ENCODE peak calls at places on chromosomes 7 and 10, in four cellular contexts. Z, U, M and R are unnamed samples.

GRCh38 chr7:106178593-106179134 is 66.6 kb upstream of the SYPL1 start:
- DNase-seq in M (no peak), U (peak), Z (no peak), R (no peak)

GRCh38 chr7:142519077-142519789 is 230.0 kb upstream of the PRSS1 start:
- DNase-seq in M (no peak), Z (no peak), U (no peak), R (no peak)

GRCh38 chr7:18694911-18695310 is 199.4 kb downstream of the HDAC9 start:
- DNase-seq in Z (no peak), U (no peak), M (no peak), R (no peak)

GRCh38 chr10:119447421-119447820 is 95.1 kb downstream of the RGS10 start:
- DNase-seq in Z (no peak), M (no peak), U (no peak), R (no peak)

GRCh38 chr7:28744951-28745350 is 213.2 kb downstream of the TRIL start:
- DNase-seq in U (no peak), Z (no peak), M (no peak), R (no peak)

GRCh38 chr7:105011771-105012502 is 2.1 kb upstream of the KMT2E start:
- DNase-seq in U (no peak), M (no peak), Z (no peak), R (no peak)

GRCh38 chr7:132065193-132065972 is 509.0 kb upstream of the PODXL start:
- DNase-seq in U (no peak), M (no peak), Z (no peak), R (no peak)

GRCh38 chr10:69318997-69319727 is 40.9 kb downstream of the HK1 start:
- DNase-seq in Z (no peak), M (peak), U (no peak), R (no peak)

GRCh38 chr7:32163141-32163806 is 93.1 kb upstream of the PDE1C start:
- DNase-seq in U (no peak), Z (no peak), M (peak), R (no peak)

GRCh38 chr10:22325948-22326702 is 5.2 kb downstream of the BMI1 start:
- DNase-seq in M (no peak), Z (no peak), U (no peak), R (no peak)

GRCh38 chr7:49773082-49773938 is at the start of gene VWC2:
- DNase-seq in U (no peak), Z (no peak), M (no peak), R (no peak)

GRCh38 chr7:2802082-2802481 is 42.0 kb downstream of the GNA12 start:
- DNase-seq in Z (no peak), M (no peak), U (no peak), R (no peak)

GRCh38 chr7:45578467-45578866 is 4.3 kb downstream of the ADCY1 start:
- DNase-seq in M (no peak), Z (no peak), U (no peak), R (no peak)

GRCh38 chr7:100674441-100675407 is 1.2 kb downstream of the GNB2 start:
- DNase-seq in Z (no peak), M (no peak), U (no peak), R (no peak)

GRCh38 chr7:132906193-132906829 is 175.6 kb downstream of the CHCHD3 start:
- DNase-seq in U (no peak), M (no peak), Z (no peak), R (no peak)

GRCh38 chr7:159071260-159071659 is 73.4 kb downstream of the VIPR2 start:
- DNase-seq in M (no peak), Z (no peak), U (no peak), R (no peak)

GRCh38 chr7:77820967-77821366 is 22.4 kb downstream of the PHTF2 start:
- DNase-seq in U (no peak), Z (no peak), M (no peak), R (no peak)

GRCh38 chr7:131244259-131244852 is 83.3 kb upstream of the MKLN1 start:
- DNase-seq in Z (no peak), M (peak), U (peak), R (no peak)

GRCh38 chr10:76942556-76943416 is 694.8 kb downstream of the KCNMA1 start:
- DNase-seq in Z (no peak), M (no peak), U (no peak), R (no peak)

GRCh38 chr10:89309646-89310045 is 7.8 kb downstream of the IFIT2 start:
- DNase-seq in M (no peak), Z (no peak), U (no peak), R (no peak)

GRCh38 chr7:101813414-101814019 is 3.9 kb upstream of the CUX1 start:
- DNase-seq in U (no peak), Z (no peak), M (no peak), R (no peak)

GRCh38 chr7:34133983-34134782 is 228.8 kb downstream of the BMPER start:
- DNase-seq in Z (peak), U (peak), M (peak), R (no peak)

GRCh38 chr10:49749144-49749543 is 13.0 kb downstream of the OGDHL start:
- DNase-seq in U (no peak), M (no peak), Z (no peak), R (no peak)

GRCh38 chr10:53387546-53387945 is 615.0 kb upstream of the MBL2 start:
- DNase-seq in Z (no peak), U (no peak), M (no peak), R (no peak)

GRCh38 chr7:107725138-107725740 is 18.7 kb upstream of the CBLL1 start:
- DNase-seq in U (peak), Z (peak), M (peak), R (peak)

GRCh38 chr7:121714559-121715303 is 158.2 kb upstream of the PTPRZ1 start:
- DNase-seq in U (peak), Z (no peak), M (no peak), R (no peak)

GRCh38 chr7:36227223-36227622 is 74.2 kb downstream of the EEPD1 start:
- DNase-seq in Z (no peak), M (no peak), U (no peak), R (no peak)

GRCh38 chr7:114533151-114533550 is 118.5 kb downstream of the FOXP2 start:
- DNase-seq in U (no peak), Z (peak), M (no peak), R (no peak)

GRCh38 chr7:25758559-25758958 is 393.4 kb upstream of the NFE2L3 start:
- DNase-seq in Z (no peak), U (no peak), M (no peak), R (no peak)

GRCh38 chr10:78664929-78665525 is 403.7 kb upstream of the ZMIZ1 start:
- DNase-seq in U (no peak), M (peak), Z (peak), R (no peak)

GRCh38 chr7:25820432-25821040 is 331.5 kb upstream of the NFE2L3 start:
- DNase-seq in U (no peak), M (peak), Z (peak), R (no peak)

GRCh38 chr7:154960063-154960790 is 42.7 kb downstream of the PAXIP1 start:
- DNase-seq in M (no peak), Z (no peak), U (peak), R (no peak)

GRCh38 chr10:28559661-28560060 is 26.7 kb downstream of the WAC start:
- DNase-seq in U (no peak), M (no peak), Z (no peak), R (no peak)

GRCh38 chr7:150875791-150876190 is 23.5 kb downstream of the AOC1 start:
- DNase-seq in U (no peak), M (peak), Z (no peak), R (no peak)

GRCh38 chr7:25280181-25280580 is 51.9 kb upstream of the NPVF start:
- DNase-seq in U (no peak), Z (no peak), M (no peak), R (no peak)

GRCh38 chr7:148852272-148852671 is 31.8 kb downstream of the EZH2 start:
- DNase-seq in Z (no peak), M (peak), U (no peak), R (no peak)

GRCh38 chr7:79293655-79294142 is 159.8 kb downstream of the MAGI2 start:
- DNase-seq in M (no peak), Z (no peak), U (peak), R (no peak)

GRCh38 chr10:19654576-19654975 is 161.7 kb upstream of the PLXDC2 start:
- DNase-seq in M (no peak), U (no peak), Z (no peak), R (no peak)

GRCh38 chr7:91289633-91290260 is 25.5 kb downstream of the FZD1 start:
- DNase-seq in Z (no peak), U (no peak), M (no peak), R (no peak)

GRCh38 chr10:5034588-5034987 is 30.9 kb upstream of the AKR1C2 start:
- DNase-seq in Z (no peak), M (no peak), U (no peak), R (no peak)
- TF ChIP-seq TARDBP in Z (no peak), M (no peak), U (no peak), R (no peak)

GRCh38 chr7:140723002-140723401 is 26.5 kb downstream of the NDUFB2 start:
- DNase-seq in M (no peak), U (no peak), Z (no peak), R (no peak)

GRCh38 chr7:140723574-140723973 is 27.1 kb downstream of the NDUFB2 start:
- DNase-seq in U (no peak), Z (no peak), M (no peak), R (no peak)

GRCh38 chr7:140722254-140722653 is 25.7 kb downstream of the NDUFB2 start:
- DNase-seq in M (no peak), Z (no peak), U (no peak), R (no peak)

GRCh38 chr7:140724706-140725105 is 28.2 kb downstream of the NDUFB2 start:
- DNase-seq in Z (no peak), M (no peak), U (no peak), R (no peak)

DNA sequence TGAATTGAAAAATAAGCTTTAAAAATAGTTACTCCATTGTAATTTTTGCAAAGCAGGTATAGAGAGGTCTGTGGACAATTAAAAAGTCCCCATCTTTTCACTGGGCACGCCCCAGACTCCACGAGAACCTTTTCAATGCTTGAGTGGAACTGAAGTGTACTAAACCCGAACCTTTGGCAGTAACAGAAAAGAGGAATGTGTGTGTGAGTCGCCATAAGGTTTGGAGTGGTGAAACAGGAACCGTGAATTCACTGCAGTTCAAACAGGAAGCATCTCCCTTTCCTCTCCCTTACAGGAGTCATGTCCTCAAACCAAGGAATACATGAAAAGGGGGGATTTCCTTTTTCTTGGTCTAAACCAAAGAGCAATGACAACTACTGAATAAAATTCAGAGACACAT is 23.2 kb downstream of the NDUFB2 start:
- DNase-seq in U (no peak), M (no peak), Z (no peak), R (peak)
- TF ChIP-seq TARDBP in U (no peak), M (no peak), Z (no peak), R (no peak)

GRCh38 chr10:101781984-101782810 is 1.0 kb downstream of the NPM3 start:
- DNase-seq in Z (peak), U (no peak), M (no peak), R (no peak)
- TF ChIP-seq TARDBP in Z (no peak), U (no peak), M (no peak), R (no peak)

DNA sequence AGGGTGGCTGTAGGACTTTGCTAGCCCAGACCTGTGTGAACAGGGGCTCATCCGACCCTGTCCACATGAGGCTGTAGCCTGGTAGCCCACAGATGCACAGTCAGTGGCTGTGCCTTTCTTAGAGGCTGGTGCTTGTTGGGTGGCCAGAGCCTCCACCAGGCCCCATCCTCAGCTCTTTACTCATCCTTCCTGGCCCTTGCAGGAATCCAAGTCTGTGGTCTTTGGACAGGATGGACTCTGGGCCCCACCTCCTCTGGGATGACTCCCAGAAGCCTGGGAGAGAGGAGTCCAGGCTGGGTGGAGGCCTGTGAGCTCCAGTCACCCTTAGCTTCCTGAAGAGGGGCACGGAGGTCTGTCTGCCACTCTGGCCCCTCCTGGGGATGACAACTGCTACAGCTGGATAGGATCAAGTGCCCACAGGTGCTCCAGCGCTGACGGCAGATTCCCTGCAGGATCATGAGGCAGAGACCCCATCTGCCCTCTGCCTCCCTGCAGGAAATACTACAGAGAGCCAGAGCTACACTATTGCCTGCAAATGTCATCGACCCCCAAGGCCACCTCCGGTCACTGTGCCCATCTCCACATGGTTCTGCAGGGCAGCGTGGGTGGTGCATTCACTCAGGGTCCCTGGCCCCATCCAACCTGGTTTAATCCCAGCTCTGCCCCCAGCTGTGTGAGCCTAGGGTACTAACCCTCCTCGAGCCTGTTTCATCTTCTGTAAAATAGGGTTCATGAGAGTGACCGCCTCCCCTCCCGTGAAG is 114.5 kb downstream of the PTPN20 start:
- DNase-seq in U (no peak), Z (no peak), M (no peak), R (no peak)
- TF ChIP-seq TARDBP in U (no peak), Z (no peak), M (no peak), R (no peak)

DNA sequence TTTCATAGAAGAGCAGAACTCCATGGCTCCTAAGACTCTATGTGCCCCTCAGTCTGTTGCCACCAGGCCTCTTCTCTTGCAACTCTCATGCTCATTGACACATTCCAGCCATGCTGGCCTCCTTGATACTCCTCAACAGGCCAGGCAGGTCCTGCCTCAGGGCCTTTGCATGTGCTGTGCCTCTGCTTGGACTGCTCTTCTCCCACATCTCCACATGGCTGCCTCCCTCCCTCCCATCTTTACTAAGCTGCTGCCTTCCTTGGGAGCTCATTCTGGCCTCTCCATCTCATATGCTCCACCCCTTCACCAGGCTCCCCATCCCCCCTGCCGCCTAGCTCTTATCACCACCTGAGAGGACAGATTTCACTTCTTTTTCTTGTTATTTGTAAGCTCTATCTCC is 103.8 kb upstream of the GPR26 start:
- DNase-seq in U (no peak), Z (no peak), M (no peak), R (no peak)
- TF ChIP-seq TARDBP in U (no peak), Z (no peak), M (no peak), R (no peak)

GRCh38 chr10:71769279-71769823 is 4.0 kb downstream of the VSIR start:
- DNase-seq in U (no peak), Z (no peak), M (no peak), R (peak)
- TF ChIP-seq TARDBP in U (no peak), Z (no peak), M (no peak), R (no peak)

GRCh38 chr7:97971120-97971989 is 18.6 kb downstream of the OCM2 start:
- DNase-seq in Z (peak), U (peak), M (peak), R (peak)
- TF ChIP-seq TARDBP in Z (no peak), U (peak), M (no peak), R (no peak)

DNA sequence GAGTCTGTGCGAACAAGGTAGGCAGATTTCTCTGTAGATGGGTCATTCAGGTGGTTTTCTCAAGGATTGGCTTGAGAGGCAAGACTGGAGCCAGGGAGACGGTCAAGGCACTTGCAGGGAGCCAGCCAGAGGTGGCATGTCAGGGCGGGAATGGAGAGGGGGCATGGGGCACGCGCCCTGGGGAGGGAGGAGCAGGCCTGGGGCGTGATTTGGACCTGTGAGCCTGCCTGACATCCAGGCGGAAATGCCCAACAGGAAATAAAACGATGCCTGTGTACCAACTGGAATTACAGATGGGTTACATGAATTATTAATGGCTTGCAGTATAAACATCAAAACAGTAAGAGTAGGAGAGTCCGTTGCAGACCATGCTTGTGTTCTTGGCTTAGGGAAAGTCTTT is 8.6 kb upstream of the SUN1 start:
- DNase-seq in M (no peak), U (no peak), Z (no peak), R (no peak)
- TF ChIP-seq TARDBP in M (no peak), U (no peak), Z (no peak), R (no peak)